ENCODE peak calls at places on chromosome 18, in ten cellular contexts. U is H54, I is sigmoid colon, B is stomach, D is body of pancreas, E is ovary, N is right lobe of liver, P is HCT116, H is lower leg skin, Q is uterus. O is an unnamed sample.

GRCh38 chr18:13502585-13502984 is 223.8 kb downstream of the FAM210A start:
- DNase-seq in U (no peak), I (peak), B (no peak), D (peak), E (no peak), N (peak), P (no peak), H (no peak), Q (peak), O (no peak)

GRCh38 chr18:69853061-69853460 is 94.6 kb downstream of the CD226 start:
- DNase-seq in U (no peak), I (no peak), B (no peak), D (no peak), E (no peak), N (no peak), P (no peak), H (no peak), Q (no peak), O (no peak)

GRCh38 chr18:13525381-13526029 is 200.9 kb downstream of the FAM210A start:
- DNase-seq in U (no peak), I (no peak), B (no peak), D (no peak), E (no peak), N (no peak), P (no peak), H (no peak), Q (no peak), O (no peak)

GRCh38 chr18:73975266-73975665 is 172.4 kb downstream of the FBXO15 start:
- DNase-seq in U (no peak), I (no peak), B (no peak), D (no peak), E (no peak), N (no peak), P (no peak), H (no peak), Q (no peak), O (no peak)

GRCh38 chr18:12278765-12279682 is 24.9 kb downstream of the CIDEA start:
- DNase-seq in U (peak), I (peak), B (peak), D (peak), E (peak), N (peak), P (no peak), H (peak), Q (peak), O (no peak)

GRCh38 chr18:14767474-14767873 is 19.5 kb downstream of the ANKRD30B start:
- DNase-seq in U (no peak), I (no peak), B (no peak), D (no peak), E (no peak), N (no peak), P (no peak), H (no peak), Q (no peak), O (no peak)

GRCh38 chr18:55101458-55101824 is 142.2 kb upstream of the CCDC68 start:
- DNase-seq in U (no peak), I (no peak), B (no peak), D (no peak), E (no peak), N (no peak), P (no peak), H (no peak), Q (no peak), O (no peak)

GRCh38 chr18:63317982-63318881 is 1.3 kb downstream of the BCL2 start:
- DNase-seq in U (no peak), I (peak), B (peak), D (peak), E (peak), N (peak), P (no peak), H (peak), Q (peak), O (peak)

GRCh38 chr18:50696436-50696835 is 123.4 kb downstream of the MRO start:
- DNase-seq in U (no peak), I (peak), B (no peak), D (no peak), E (no peak), N (no peak), P (no peak), H (no peak), Q (no peak), O (no peak)

GRCh38 chr18:79403723-79404566 is 8.2 kb downstream of the NFATC1 start:
- DNase-seq in U (no peak), I (no peak), B (no peak), D (no peak), E (no peak), N (no peak), P (no peak), H (no peak), Q (no peak), O (no peak)

GRCh38 chr18:12291161-12291560 is 16.9 kb upstream of the TUBB6 start:
- DNase-seq in U (no peak), I (peak), B (no peak), D (no peak), E (no peak), N (no peak), P (no peak), H (no peak), Q (no peak), O (no peak)

GRCh38 chr18:23020555-23021294 is 87.6 kb downstream of the RBBP8 start:
- DNase-seq in U (no peak), I (no peak), B (no peak), D (no peak), E (no peak), N (no peak), P (no peak), H (no peak), Q (no peak), O (no peak)

GRCh38 chr18:67300498-67300897 is 216.0 kb downstream of the DSEL start:
- DNase-seq in U (no peak), I (no peak), B (no peak), D (no peak), E (no peak), N (no peak), P (no peak), H (no peak), Q (no peak), O (no peak)

GRCh38 chr18:21598726-21599584 is 1.5 kb downstream of the ESCO1 start:
- DNase-seq in U (no peak), I (no peak), B (no peak), D (no peak), E (peak), N (no peak), P (peak), H (no peak), Q (no peak), O (no peak)

GRCh38 chr18:63603772-63604171 is 16.6 kb downstream of the SERPINB13 start:
- DNase-seq in U (no peak), I (no peak), B (no peak), D (no peak), E (no peak), N (no peak), P (no peak), H (no peak), Q (no peak), O (peak)

GRCh38 chr18:13562494-13563029 is 163.8 kb downstream of the FAM210A start:
- DNase-seq in U (no peak), I (no peak), B (no peak), D (no peak), E (no peak), N (no peak), P (no peak), H (peak), Q (no peak), O (peak)

GRCh38 chr18:4438938-4439337 is 16.2 kb downstream of the DLGAP1 start:
- DNase-seq in U (no peak), I (no peak), B (no peak), D (no peak), E (no peak), N (no peak), P (no peak), H (no peak), Q (no peak), O (no peak)

GRCh38 chr18:78913830-78914585 is 65.6 kb upstream of the SALL3 start:
- DNase-seq in U (no peak), I (no peak), B (no peak), D (no peak), E (no peak), N (no peak), P (no peak), H (peak), Q (no peak), O (no peak)

GRCh38 chr18:44729631-44730101 is 49.0 kb downstream of the SETBP1 start:
- DNase-seq in U (no peak), I (no peak), B (no peak), D (no peak), E (no peak), N (no peak), P (no peak), H (no peak), Q (no peak), O (no peak)

GRCh38 chr18:62365420-62365819 is 40.3 kb downstream of the TNFRSF11A start:
- DNase-seq in U (no peak), I (no peak), B (no peak), D (no peak), E (no peak), N (no peak), P (no peak), H (no peak), Q (no peak), O (no peak)

GRCh38 chr18:55778731-55779460 is 190.9 kb upstream of the TCF4 start:
- DNase-seq in U (no peak), I (no peak), B (no peak), D (no peak), E (no peak), N (no peak), P (no peak), H (no peak), Q (no peak), O (no peak)

GRCh38 chr18:22167471-22168151 is 1.8 kb upstream of the GATA6 start:
- DNase-seq in U (no peak), I (no peak), B (no peak), D (peak), E (peak), N (peak), P (no peak), H (peak), Q (peak), O (no peak)

GRCh38 chr18:79975985-79976680 is 11.7 kb downstream of the HSBP1L1 start:
- DNase-seq in U (no peak), I (no peak), B (no peak), D (peak), E (no peak), N (peak), P (no peak), H (peak), Q (no peak), O (no peak)

DNA sequence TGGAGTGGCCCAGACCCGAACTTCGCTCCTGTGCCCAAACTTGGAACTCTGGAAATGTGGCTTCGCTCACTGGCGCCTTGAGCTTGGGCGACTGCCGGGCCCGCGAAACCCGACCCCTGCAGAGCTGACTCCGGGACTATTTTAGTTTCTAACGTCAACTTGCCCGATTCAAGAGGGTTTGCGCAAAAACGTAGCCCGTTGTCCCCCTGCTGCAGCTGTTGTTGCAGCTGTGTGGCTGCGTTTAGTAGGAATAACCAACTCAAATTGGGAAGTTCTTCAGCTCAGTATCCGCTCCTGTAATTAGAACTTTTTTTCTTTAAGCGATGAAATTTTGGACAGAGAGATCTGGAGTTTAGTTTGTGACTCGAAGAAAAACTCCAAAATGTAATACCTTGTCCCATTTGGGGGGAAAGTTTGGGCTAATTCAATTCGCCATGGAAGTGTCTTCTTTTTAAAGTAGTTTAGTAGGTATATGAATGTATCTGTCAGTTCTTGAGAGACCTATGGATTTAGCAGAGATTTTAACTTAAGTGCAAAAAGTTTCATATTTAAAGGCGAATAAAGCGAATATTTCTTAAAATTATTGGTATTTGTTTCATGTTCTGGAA is 565 bp downstream of the MYL12A start:
- DNase-seq in U (no peak), I (peak), B (no peak), D (no peak), E (peak), N (no peak), P (no peak), H (no peak), Q (no peak), O (no peak)
- TF ChIP-seq POLR2A in U (no peak), I (no peak), B (no peak), D (no peak), E (no peak), N (no peak), P (no peak), H (no peak), Q (no peak), O (no peak)

DNA sequence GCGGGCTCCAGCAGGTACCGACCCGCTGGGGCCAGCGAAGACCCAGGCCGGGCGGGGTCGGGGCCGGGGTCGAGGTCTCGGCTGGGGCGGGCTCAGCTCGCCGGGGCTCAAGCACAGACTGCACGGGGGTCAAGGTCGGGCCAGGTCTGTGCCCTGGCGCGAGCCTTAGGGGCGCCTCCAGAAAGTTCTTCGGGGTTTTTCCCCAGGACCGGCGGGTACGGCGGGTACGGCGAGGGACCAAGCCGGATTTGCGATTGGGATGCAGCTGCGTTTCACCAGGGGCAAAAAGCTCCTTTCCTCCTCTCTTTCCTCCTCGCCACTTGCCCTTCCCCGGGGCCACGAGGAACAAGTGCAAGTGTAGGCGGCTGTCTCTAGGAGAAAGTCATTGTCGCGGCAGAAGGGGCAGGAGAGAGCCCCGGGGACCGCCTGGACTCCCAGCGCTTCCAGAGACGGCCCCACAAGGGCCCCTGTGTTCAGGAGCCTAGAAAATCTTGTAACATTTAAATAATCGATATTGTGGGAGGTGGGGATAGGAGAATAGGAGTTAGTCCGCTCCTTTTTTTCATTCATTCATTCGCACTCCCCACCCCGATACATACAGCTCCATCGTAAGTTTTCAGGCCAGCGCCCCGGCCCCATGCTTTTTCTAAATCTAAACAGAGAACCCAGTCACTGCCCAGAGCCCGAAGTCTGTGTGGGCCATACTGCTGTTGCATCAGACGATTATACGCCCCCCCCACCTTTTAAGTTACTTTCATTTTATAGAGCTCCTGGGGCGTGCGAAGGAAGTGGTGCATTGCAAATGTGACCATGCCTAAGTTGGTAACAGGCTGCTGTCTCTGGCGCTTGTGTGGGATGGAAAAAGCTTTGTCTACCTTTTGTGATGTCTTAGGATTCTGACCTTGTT is 679 bp downstream of the PMAIP1 start:
- DNase-seq in U (no peak), I (no peak), B (peak), D (peak), E (no peak), N (peak), P (no peak), H (no peak), Q (peak), O (peak)
- TF ChIP-seq POLR2A in U (no peak), I (no peak), B (no peak), D (no peak), E (no peak), N (no peak), P (no peak), H (no peak), Q (no peak), O (peak)

GRCh38 chr18:159933-160332 is 1.6 kb downstream of the USP14 start:
- DNase-seq in U (no peak), I (no peak), B (no peak), D (no peak), E (no peak), N (no peak), P (no peak), H (no peak), Q (no peak), O (no peak)

GRCh38 chr18:156514-157230 is 1.7 kb upstream of the USP14 start:
- DNase-seq in U (no peak), I (no peak), B (no peak), D (no peak), E (no peak), N (no peak), P (no peak), H (no peak), Q (no peak), O (no peak)

GRCh38 chr18:160831-161570 is 2.6 kb downstream of the USP14 start:
- DNase-seq in U (no peak), I (no peak), B (no peak), D (no peak), E (no peak), N (no peak), P (no peak), H (no peak), Q (no peak), O (no peak)

GRCh38 chr18:159037-159652 is 788 bp downstream of the USP14 start:
- DNase-seq in U (peak), I (no peak), B (no peak), D (no peak), E (no peak), N (no peak), P (no peak), H (no peak), Q (no peak), O (no peak)

DNA sequence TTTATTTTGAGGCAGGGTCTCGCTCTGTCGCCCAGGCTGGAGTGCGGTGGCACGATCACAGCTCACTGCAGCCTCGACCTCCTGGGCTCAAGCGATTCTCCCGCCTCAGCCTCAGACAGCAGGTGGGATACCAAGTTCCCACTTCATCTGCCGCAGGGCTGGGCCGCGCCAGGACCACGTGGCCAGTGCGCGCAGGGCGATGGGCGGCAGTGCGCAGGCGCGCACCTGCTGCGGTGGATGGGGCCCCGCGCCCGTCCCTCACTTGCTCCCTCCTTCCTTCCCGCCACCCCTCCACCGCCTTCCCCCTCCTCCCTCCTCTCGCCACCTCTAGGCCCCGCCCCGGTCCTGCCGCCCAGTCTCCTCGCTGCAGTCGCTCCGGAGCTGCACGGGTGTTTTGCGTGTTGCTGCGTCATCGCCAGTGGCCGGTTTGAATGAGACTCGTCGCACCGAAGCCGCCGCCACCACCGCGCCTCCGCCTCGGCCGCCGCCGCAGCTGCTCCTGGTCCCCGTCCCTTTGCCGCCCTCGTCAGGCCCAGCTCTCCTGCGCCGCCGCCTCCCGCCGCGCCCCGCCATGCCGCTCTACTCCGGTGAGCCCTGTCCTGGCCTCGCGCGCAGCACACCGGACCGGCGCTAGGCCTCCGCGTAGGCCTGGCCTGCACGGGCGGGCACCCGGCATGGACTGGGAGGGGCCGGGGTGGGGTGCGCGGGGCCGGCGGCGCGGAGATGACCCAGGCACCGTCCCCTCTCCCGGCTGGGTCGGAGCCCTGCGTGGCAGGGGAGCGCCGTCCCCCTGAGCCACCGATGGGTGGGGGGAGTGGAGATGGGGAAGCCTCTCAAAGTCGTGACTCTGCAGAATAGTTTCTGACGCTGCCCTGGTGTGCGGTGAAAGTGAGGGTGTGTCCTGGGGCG is at the start of gene USP14:
- DNase-seq in U (peak), I (peak), B (peak), D (peak), E (peak), N (peak), P (peak), H (peak), Q (peak), O (peak)
- TF ChIP-seq POLR2A in U (peak), I (no peak), B (peak), D (peak), E (peak), N (peak), P (no peak), H (no peak), Q (peak), O (no peak)

DNA sequence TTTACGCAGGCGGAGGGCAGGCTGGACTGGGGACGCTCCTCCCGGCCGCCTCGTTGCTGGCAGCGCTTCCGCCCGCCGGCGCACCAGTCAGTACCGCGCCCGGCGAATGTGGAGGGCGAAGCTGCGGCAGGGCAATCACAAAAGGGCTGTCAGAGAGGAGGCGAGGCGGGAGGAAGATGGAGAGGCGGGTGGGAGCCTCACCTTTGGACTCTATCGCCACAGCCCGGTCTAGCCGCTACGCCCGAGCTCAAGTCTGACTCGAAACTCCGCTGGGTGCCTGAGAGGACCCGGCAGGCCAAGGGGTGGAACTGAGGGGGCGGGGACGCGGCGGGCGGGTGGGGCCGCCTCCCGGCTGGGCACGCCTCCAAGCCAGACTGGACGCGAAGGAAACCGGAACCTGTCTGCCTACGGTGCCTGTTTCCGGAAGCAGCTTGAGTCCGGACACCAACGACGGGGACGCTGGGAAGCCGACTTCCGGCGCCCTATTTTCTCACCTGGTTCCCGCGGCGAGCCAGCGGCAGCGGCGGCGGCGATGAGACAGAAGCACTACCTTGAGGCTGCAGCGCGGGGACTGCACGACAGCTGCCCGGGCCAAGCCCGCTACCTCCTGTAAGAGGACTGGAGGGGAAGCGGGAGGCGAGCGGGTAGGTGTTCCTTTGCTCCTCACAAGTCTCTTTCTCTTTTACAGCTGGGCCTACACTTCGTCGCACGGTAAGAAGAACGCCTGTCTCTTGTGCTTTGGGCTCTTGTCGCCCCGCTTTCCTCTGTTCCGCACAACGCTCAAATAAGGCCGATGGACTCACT is at the start of gene RMP24:
- DNase-seq in U (peak), I (peak), B (peak), D (peak), E (peak), N (peak), P (peak), H (peak), Q (peak), O (peak)
- TF ChIP-seq POLR2A in U (peak), I (no peak), B (no peak), D (peak), E (peak), N (peak), P (peak), H (no peak), Q (peak), O (peak)